ENCODE peak calls at places on chromosomes 6 and 20, in seven cellular contexts. Z is HFFc6; D is skeletal muscle cell; N is BJ; T is A549; S is stimulated activated CD4-positive, alpha-beta T cell treated with anti-CD3 and anti-CD28 coated beads, Interleukin-1b, Interleukin-23, amount 100 ng/mL, for 1 hour; K is Panc1. W is an unnamed sample.

GRCh38 chr20:14055127-14055742 is 59.9 kb downstream of the MACROD2 start:
- DNase-seq in Z (peak; percentile 33), D (peak; percentile 25), N (peak; percentile 24), T (peak; percentile 20), S (no peak), K (peak; percentile 51), W (peak; percentile 32)

GRCh38 chr6:150632785-150633465 is 33.2 kb downstream of the PLEKHG1 start:
- DNase-seq in Z (no peak), D (no peak), N (no peak), T (no peak), S (no peak), K (no peak), W (no peak)

GRCh38 chr6:146856296-146856695 is 257.5 kb downstream of the ADGB start:
- DNase-seq in Z (no peak), D (no peak), N (no peak), T (no peak), S (no peak), K (no peak), W (no peak)

GRCh38 chr6:5486214-5486613 is 224.9 kb downstream of the FARS2 start:
- DNase-seq in Z (no peak), D (no peak), N (no peak), T (no peak), S (no peak), K (no peak), W (no peak)

GRCh38 chr6:39834866-39835265 is 42.7 kb downstream of the DAAM2 start:
- DNase-seq in Z (no peak), D (no peak), N (no peak), T (no peak), S (no peak), K (no peak), W (no peak)

GRCh38 chr6:23137596-23137995 is 568.2 kb downstream of the HDGFL1 start:
- DNase-seq in Z (no peak), D (no peak), N (no peak), T (no peak), S (no peak), K (no peak), W (peak; percentile 19)

GRCh38 chr6:137904822-137905617 is 38.0 kb downstream of the TNFAIP3 start:
- DNase-seq in Z (peak; percentile 19), D (no peak), N (no peak), T (no peak), S (no peak), K (no peak), W (no peak)

GRCh38 chr20:51393566-51393965 is 149.0 kb downstream of the NFATC2 start:
- DNase-seq in Z (no peak), D (no peak), N (no peak), T (no peak), S (no peak), K (no peak), W (no peak)

GRCh38 chr6:51571168-51571567 is 516.2 kb downstream of the PKHD1 start:
- DNase-seq in Z (no peak), D (no peak), N (no peak), T (no peak), S (no peak), K (no peak), W (no peak)

GRCh38 chr20:50874111-50874757 is 57.0 kb downstream of the ADNP start:
- DNase-seq in Z (no peak), D (no peak), N (no peak), T (no peak), S (no peak), K (no peak), W (no peak)

GRCh38 chr6:73017473-73017872 is 207.8 kb downstream of the KHDC1L start:
- DNase-seq in Z (no peak), D (no peak), N (no peak), T (no peak), S (no peak), K (no peak), W (no peak)

GRCh38 chr20:37774143-37774542 is 80.3 kb downstream of the CTNNBL1 start:
- DNase-seq in Z (no peak), D (no peak), N (no peak), T (no peak), S (no peak), K (no peak), W (no peak)

W was measured in non-pigmented ciliary epithelial cell.